ENCODE peak calls at places on chromosomes 5 and 9, in seven cellular contexts. Q is kidney, O is A673, K is MM.1S, U is cardiac muscle cell, L is body of pancreas, R is thoracic aorta. H is an unnamed sample.

GRCh38 chr5:81787843-81788242 is 36.9 kb upstream of the SSBP2 start:
- DNase-seq in L (peak), Q (no peak), O (peak), U (peak), R (peak), K (peak), H (no peak)

GRCh38 chr9:127979333-127980055 is 1.3 kb downstream of the EEIG1 start:
- DNase-seq in L (peak), Q (peak), K (peak), O (peak), U (peak), R (no peak), H (no peak)

GRCh38 chr5:25544652-25545249 is 900.0 kb upstream of the CDH10 start:
- DNase-seq in Q (no peak), K (peak), L (peak), U (no peak), R (no peak), O (peak), H (peak)

GRCh38 chr9:33289501-33289900 is 815 bp upstream of the NFX1 start:
- DNase-seq in L (no peak), O (peak), R (no peak), K (no peak), Q (peak), U (peak), H (no peak)

GRCh38 chr9:87537625-87538024 is 40.0 kb downstream of the DAPK1 start:
- DNase-seq in L (no peak), Q (no peak), K (no peak), R (no peak), O (peak), U (no peak), H (no peak)

GRCh38 chr9:96067004-96067403 is 191.5 kb downstream of the ERCC6L2 start:
- DNase-seq in R (no peak), O (no peak), U (peak), Q (peak), L (no peak), K (no peak), H (no peak)

GRCh38 chr9:85040806-85041575 is 371.5 kb downstream of the NTRK2 start:
- DNase-seq in L (peak), Q (no peak), R (no peak), K (no peak), U (peak), O (no peak), H (no peak)

GRCh38 chr5:14915291-14915976 is 43.9 kb upstream of the ANKH start:
- DNase-seq in U (peak), R (no peak), L (no peak), O (no peak), Q (no peak), K (no peak), H (no peak)

GRCh38 chr9:105355810-105356209 is 92.0 kb upstream of the FSD1L start:
- DNase-seq in U (peak), K (peak), R (no peak), L (no peak), Q (no peak), O (no peak), H (no peak)

GRCh38 chr9:93010696-93011095 is 47.8 kb upstream of the SUSD3 start:
- DNase-seq in Q (no peak), U (no peak), L (no peak), O (no peak), R (no peak), K (no peak), H (no peak)

GRCh38 chr9:17776735-17777134 is 197.9 kb downstream of the SH3GL2 start:
- DNase-seq in L (peak), R (no peak), K (no peak), O (no peak), U (peak), Q (no peak), H (no peak)

GRCh38 chr5:53180971-53181370 is 71.4 kb upstream of the MOCS2 start:
- DNase-seq in Q (no peak), L (no peak), U (no peak), R (no peak), K (no peak), O (no peak), H (no peak)

GRCh38 chr9:21252727-21253547 is 13.1 kb upstream of the IFNA14 start:
- DNase-seq in R (no peak), L (no peak), O (peak), U (peak), Q (peak), K (peak), H (no peak)

GRCh38 chr5:147949711-147950573 is 43.6 kb upstream of the C5orf46 start:
- DNase-seq in L (no peak), O (peak), U (peak), K (peak), R (no peak), Q (no peak), H (no peak)

GRCh38 chr5:135307143-135307903 is 91.7 kb downstream of the MACROH2A1 start:
- DNase-seq in K (no peak), L (no peak), U (no peak), Q (no peak), O (no peak), R (no peak), H (no peak)

GRCh38 chr9:116323571-116323970 is 170.0 kb downstream of the PAPPA start:
- DNase-seq in U (no peak), Q (no peak), K (no peak), R (no peak), L (no peak), O (no peak), H (no peak)

GRCh38 chr5:176154821-176155220 is 83.4 kb upstream of the SIMC1 start:
- DNase-seq in R (no peak), Q (no peak), U (no peak), L (no peak), K (no peak), O (no peak), H (no peak)

GRCh38 chr5:175124821-175125220 is 319.2 kb downstream of the DRD1 start:
- DNase-seq in R (no peak), U (no peak), K (no peak), O (no peak), L (no peak), Q (no peak), H (no peak)

GRCh38 chr5:170293273-170293672 is 4.3 kb downstream of the LCP2 start:
- DNase-seq in O (no peak), Q (no peak), R (no peak), K (no peak), L (no peak), U (no peak), H (peak)

GRCh38 chr9:137784641-137785513 is 92.7 kb upstream of the CACNA1B start:
- DNase-seq in O (no peak), Q (peak), U (no peak), R (no peak), L (no peak), K (no peak), H (no peak)

GRCh38 chr5:177478711-177479646 is 5.5 kb upstream of the DBN1 start:
- DNase-seq in O (no peak), U (peak), Q (peak), K (no peak), R (no peak), L (peak), H (peak)

GRCh38 chr5:128644863-128645262 is 106.8 kb upstream of the FBN2 start:
- DNase-seq in Q (no peak), O (no peak), U (peak), K (peak), R (no peak), L (no peak), H (no peak)

DNA sequence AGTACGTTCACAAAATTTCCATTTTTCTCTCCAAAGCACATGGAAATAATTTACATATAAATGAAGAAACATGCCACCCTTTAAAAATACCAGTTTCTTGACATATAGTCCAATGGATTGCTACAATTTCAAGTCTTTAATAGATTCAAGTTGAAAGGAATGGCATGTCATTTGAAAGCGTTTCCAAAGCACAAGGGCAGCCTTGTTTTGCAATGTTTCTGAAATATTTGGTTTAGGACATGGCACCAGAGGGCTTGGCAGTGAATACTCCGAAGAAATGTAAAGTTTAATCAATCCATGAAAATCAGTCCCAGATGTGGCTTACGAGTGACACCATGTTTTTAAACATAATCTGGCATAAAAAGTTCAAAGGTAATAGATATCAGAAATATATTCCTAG is 333.7 kb downstream of the PDE4D start:
- DNase-seq in K (no peak), O (no peak), R (no peak), L (no peak), U (no peak), Q (no peak), H (no peak)
- H3K27ac ChIP-seq in K (no peak), O (no peak), R (no peak), L (no peak), U (no peak), Q (no peak), H (no peak)

DNA sequence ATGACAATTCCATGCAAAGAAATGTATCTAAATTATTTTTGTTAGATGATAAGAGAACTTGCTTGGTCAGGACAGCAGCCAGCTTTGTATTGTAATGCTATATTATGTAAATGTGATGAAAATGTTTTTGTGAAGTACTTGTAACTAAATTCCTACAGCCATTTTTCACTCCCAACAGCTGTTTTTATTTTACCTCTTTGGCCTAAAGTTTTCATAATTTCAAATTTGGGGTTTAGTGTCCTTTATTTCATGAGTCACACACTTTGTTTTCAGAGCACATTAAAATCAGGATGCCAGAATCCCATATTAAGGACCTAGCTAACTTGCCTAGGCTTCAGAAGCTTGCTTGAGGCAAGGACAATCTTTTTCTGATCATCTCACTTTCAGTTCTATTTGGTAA is 64.1 kb downstream of the WDR41 start:
- DNase-seq in L (no peak), Q (no peak), U (no peak), O (no peak), K (no peak), R (no peak), H (no peak)
- H3K27ac ChIP-seq in L (no peak), Q (no peak), U (no peak), O (no peak), K (no peak), R (peak), H (no peak)

GRCh38 chr5:103526164-103526915 is 36.2 kb downstream of the NUDT12 start:
- DNase-seq in R (no peak), L (peak), K (no peak), U (peak), Q (no peak), O (peak), H (no peak)

GRCh38 chr5:103523319-103523718 is 39.3 kb downstream of the NUDT12 start:
- DNase-seq in L (no peak), U (no peak), Q (no peak), O (no peak), K (no peak), R (no peak), H (no peak)

GRCh38 chr5:103525366-103525765 is 37.2 kb downstream of the NUDT12 start:
- DNase-seq in O (no peak), K (no peak), Q (no peak), U (no peak), R (no peak), L (no peak), H (no peak)

GRCh38 chr5:103519550-103519949 is 43.0 kb downstream of the NUDT12 start:
- DNase-seq in L (no peak), K (no peak), Q (no peak), U (no peak), O (peak), R (no peak), H (no peak)

DNA sequence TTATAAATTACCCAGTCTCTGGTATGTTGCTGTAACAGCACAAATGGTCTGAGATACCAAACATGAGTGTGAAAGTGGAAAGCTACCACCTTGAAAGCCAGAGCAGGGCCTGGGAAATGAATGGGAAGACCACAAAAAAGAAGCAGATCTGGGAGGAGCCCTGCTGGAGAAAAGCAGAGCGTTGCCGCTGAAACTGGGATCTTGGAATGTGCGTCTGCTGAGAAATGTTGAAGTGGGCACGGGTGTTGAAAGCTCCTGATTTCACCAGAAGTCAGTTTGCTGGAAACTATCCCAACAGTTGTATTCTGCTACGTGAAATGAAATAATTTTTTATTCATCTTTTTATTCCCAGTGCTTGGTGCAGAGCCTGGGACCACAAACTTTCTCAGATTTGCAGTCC is 40.0 kb downstream of the NUDT12 start:
- DNase-seq in Q (no peak), O (no peak), K (no peak), U (peak), L (no peak), R (no peak), H (no peak)
- H3K27ac ChIP-seq in Q (no peak), O (no peak), K (no peak), U (no peak), L (no peak), R (no peak), H (no peak)

GRCh38 chr5:72957337-72957736 is 1.5 kb downstream of the FCHO2 start:
- DNase-seq in L (no peak), U (no peak), O (no peak), R (no peak), Q (no peak), K (no peak), H (no peak)
- H3K27ac ChIP-seq in L (peak), U (peak), O (no peak), R (peak), Q (no peak), K (no peak), H (peak)

DNA sequence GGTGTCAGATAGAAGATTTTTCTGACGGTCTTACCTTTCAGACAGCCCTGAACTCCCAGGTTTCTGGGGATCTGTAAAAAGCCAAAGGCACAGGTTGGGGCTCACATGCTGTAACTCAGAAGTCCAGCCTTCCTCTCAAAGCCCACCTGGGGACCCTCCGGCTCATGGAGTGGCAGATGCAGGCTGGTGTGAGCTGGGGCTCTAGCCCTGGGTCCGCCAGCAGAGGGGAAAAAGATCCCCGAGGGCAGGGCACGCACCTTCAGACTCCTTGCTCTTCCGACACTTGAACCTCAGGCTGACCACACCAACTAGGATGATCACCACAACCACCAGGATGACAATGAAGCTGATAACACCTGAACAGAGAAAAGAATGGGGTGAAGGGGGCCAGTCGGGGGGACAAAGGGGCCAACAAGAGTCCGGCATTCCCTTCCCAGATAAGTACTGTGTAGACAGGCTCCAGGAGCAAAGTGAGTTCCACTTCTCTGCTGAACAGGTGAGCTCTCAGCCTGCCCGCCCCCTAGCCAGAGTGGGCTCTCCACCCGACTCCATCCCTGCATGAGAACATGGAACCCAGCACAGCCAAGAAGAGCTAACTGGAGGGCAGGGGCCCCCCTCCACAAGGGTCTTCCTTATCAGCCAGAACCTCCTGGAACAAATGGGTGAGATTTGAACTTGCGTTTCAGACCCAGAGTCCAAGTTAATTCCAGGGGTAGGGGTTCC is 7.8 kb downstream of the ECSCR start:
- DNase-seq in O (no peak), Q (no peak), K (no peak), U (no peak), R (no peak), L (no peak), H (no peak)
- H3K27ac ChIP-seq in O (no peak), Q (no peak), K (no peak), U (no peak), R (no peak), L (no peak), H (no peak)

GRCh38 chr5:125043781-125044391 is 297.4 kb upstream of the ZNF608 start:
- DNase-seq in R (no peak), L (peak), O (peak), K (no peak), U (peak), Q (peak), H (peak)
- H3K27ac ChIP-seq in R (no peak), L (peak), O (no peak), K (no peak), U (peak), Q (peak), H (no peak)